ENCODE peak calls at places on chromosome 1, in ten cellular contexts. L is AG10803; J is OCI-LY7; K is tibial artery; G is CD8-positive, alpha-beta T cell; P is dorsolateral prefrontal cortex; O is choroid plexus epithelial cell; T is osteoblast; N is spleen; Z is endothelial cell of umbilical vein. W is an unnamed sample.

GRCh38 chr1:79207786-79208185 is 201.3 kb upstream of the ADGRL4 start:
- DNase-seq in J (no peak), T (no peak), N (no peak), G (no peak), L (no peak), K (no peak), Z (no peak), O (no peak), P (no peak), W (no peak)

GRCh38 chr1:101124405-101124804 is 98.8 kb upstream of the DPH5 start:
- DNase-seq in T (no peak), G (no peak), P (no peak), L (no peak), N (no peak), K (no peak), O (no peak), J (no peak), Z (no peak), W (no peak)

GRCh38 chr1:243646841-243647240 is 203.2 kb downstream of the AKT3 start:
- DNase-seq in N (no peak), G (no peak), O (no peak), P (no peak), T (no peak), K (no peak), Z (no peak), L (no peak), J (no peak), W (no peak)

GRCh38 chr1:93703649-93704048 is 22.0 kb upstream of the BCAR3 start:
- DNase-seq in L (no peak), G (no peak), O (no peak), P (no peak), N (no peak), T (no peak), K (no peak), J (no peak), Z (no peak), W (no peak)

GRCh38 chr1:48114596-48115384 is 107.7 kb upstream of the SLC5A9 start:
- DNase-seq in K (no peak), P (no peak), Z (no peak), T (no peak), N (no peak), O (peak), J (no peak), L (no peak), G (no peak), W (no peak)

GRCh38 chr1:93670141-93670540 is 11.5 kb downstream of the BCAR3 start:
- DNase-seq in Z (peak), J (no peak), T (peak), O (peak), K (no peak), P (no peak), G (no peak), L (peak), N (no peak), W (peak)

GRCh38 chr1:156995412-156995811 is 50.1 kb downstream of the ARHGEF11 start:
- DNase-seq in K (no peak), O (no peak), G (no peak), L (no peak), Z (no peak), J (no peak), N (no peak), P (no peak), T (no peak), W (no peak)

GRCh38 chr1:58823481-58824010 is 39.7 kb upstream of the JUN start:
- DNase-seq in K (no peak), L (peak), Z (peak), G (no peak), J (no peak), N (no peak), O (peak), P (no peak), T (peak), W (peak)

GRCh38 chr1:161115132-161115711 is 2.6 kb downstream of the PFDN2 start:
- DNase-seq in L (peak), O (peak), K (no peak), Z (peak), G (no peak), P (no peak), T (no peak), J (no peak), N (no peak), W (peak)

GRCh38 chr1:218344814-218345672 is at the start of gene TGFB2:
- DNase-seq in O (peak), T (no peak), K (peak), N (no peak), G (no peak), J (no peak), Z (peak), P (no peak), L (peak), W (peak)

GRCh38 chr1:228394571-228395394 is 11.9 kb downstream of the TRIM11 start:
- DNase-seq in T (peak), K (peak), J (no peak), Z (no peak), N (peak), O (no peak), L (no peak), P (peak), G (no peak), W (no peak)

GRCh38 chr1:21590116-21590905 is 78.8 kb downstream of the RAP1GAP start:
- DNase-seq in T (peak), J (no peak), G (no peak), L (no peak), P (no peak), Z (no peak), K (no peak), O (no peak), N (no peak), W (no peak)

GRCh38 chr1:147853391-147853790 is 49.2 kb upstream of the GJA8 start:
- DNase-seq in O (peak), N (no peak), T (no peak), K (no peak), G (no peak), L (peak), J (no peak), P (no peak), Z (peak), W (peak)

GRCh38 chr1:41343790-41344679 is 17.2 kb upstream of the FOXO6 start:
- DNase-seq in T (no peak), G (no peak), N (peak), P (no peak), K (peak), Z (no peak), J (no peak), L (no peak), O (no peak), W (no peak)

GRCh38 chr1:156498447-156499193 is 2.0 kb downstream of the MEF2D start:
- DNase-seq in L (peak), P (no peak), K (peak), O (peak), N (peak), G (no peak), Z (peak), T (peak), J (peak), W (peak)

GRCh38 chr1:87410771-87411170 is 82.1 kb downstream of the LMO4 start:
- DNase-seq in Z (no peak), G (no peak), L (peak), K (no peak), N (no peak), T (no peak), J (no peak), O (no peak), P (peak), W (no peak)

GRCh38 chr1:99652881-99653281 is 7.0 kb downstream of the PALMD start:
- DNase-seq in O (no peak), P (no peak), T (no peak), J (no peak), Z (peak), N (no peak), K (no peak), L (peak), G (no peak), W (peak)

GRCh38 chr1:215106067-215106466 is 23.5 kb downstream of the KCNK2 start:
- DNase-seq in K (no peak), T (no peak), Z (no peak), O (no peak), L (no peak), P (no peak), G (no peak), J (no peak), N (no peak), W (no peak)

GRCh38 chr1:201539561-201540404 is 856 bp downstream of the NAV1 start:
- DNase-seq in P (peak), O (no peak), Z (peak), K (peak), G (no peak), N (no peak), T (peak), L (peak), J (no peak), W (peak)

GRCh38 chr1:227898502-227899140 is 49.1 kb downstream of the WNT9A start:
- DNase-seq in G (peak), N (peak), L (no peak), O (no peak), P (peak), T (no peak), J (no peak), Z (no peak), K (peak), W (no peak)

GRCh38 chr1:156797212-156797871 is 19.3 kb downstream of the SH2D2A start:
- DNase-seq in L (peak), O (peak), G (peak), K (no peak), N (no peak), Z (peak), T (no peak), P (no peak), J (peak), W (peak)

GRCh38 chr1:88891318-88892145 is at the start of gene GTF2B:
- DNase-seq in Z (peak), N (peak), P (peak), K (peak), J (peak), T (peak), G (peak), O (peak), L (peak), W (peak)

GRCh38 chr1:173208868-173209267 is 1.7 kb upstream of the TNFSF4 start:
- DNase-seq in Z (no peak), L (no peak), J (no peak), K (no peak), G (no peak), N (no peak), T (no peak), O (no peak), P (no peak), W (no peak)

GRCh38 chr1:173212952-173213491 is 5.9 kb upstream of the TNFSF4 start:
- DNase-seq in O (no peak), K (no peak), L (no peak), N (no peak), Z (no peak), J (no peak), T (no peak), G (no peak), P (no peak), W (no peak)

GRCh38 chr1:173210716-173211231 is 3.6 kb upstream of the TNFSF4 start:
- DNase-seq in L (no peak), N (no peak), T (no peak), J (no peak), K (no peak), P (no peak), Z (no peak), G (no peak), O (no peak), W (no peak)

GRCh38 chr1:173210273-173210672 is 3.1 kb upstream of the TNFSF4 start:
- DNase-seq in O (no peak), Z (no peak), K (no peak), N (no peak), L (no peak), P (no peak), T (no peak), G (no peak), J (no peak), W (no peak)

GRCh38 chr1:173213665-173214064 is 6.5 kb upstream of the TNFSF4 start:
- DNase-seq in N (no peak), Z (no peak), P (no peak), L (no peak), J (peak), O (no peak), K (no peak), G (no peak), T (no peak), W (no peak)
- H3K4me3 ChIP-seq in N (no peak), Z (no peak), P (no peak), L (no peak), J (no peak), O (no peak), K (no peak), G (no peak), T (no peak), W (no peak)

GRCh38 chr1:30715216-30715615 is 8.2 kb downstream of the MATN1 start:
- DNase-seq in P (no peak), T (peak), G (peak), L (no peak), N (no peak), J (no peak), Z (no peak), K (no peak), O (no peak), W (no peak)
- TF ChIP-seq CTCF in P (no peak), T (peak), G (peak), L (peak), N (peak), J (peak), Z (peak), K (no peak), O (peak), W (peak)

DNA sequence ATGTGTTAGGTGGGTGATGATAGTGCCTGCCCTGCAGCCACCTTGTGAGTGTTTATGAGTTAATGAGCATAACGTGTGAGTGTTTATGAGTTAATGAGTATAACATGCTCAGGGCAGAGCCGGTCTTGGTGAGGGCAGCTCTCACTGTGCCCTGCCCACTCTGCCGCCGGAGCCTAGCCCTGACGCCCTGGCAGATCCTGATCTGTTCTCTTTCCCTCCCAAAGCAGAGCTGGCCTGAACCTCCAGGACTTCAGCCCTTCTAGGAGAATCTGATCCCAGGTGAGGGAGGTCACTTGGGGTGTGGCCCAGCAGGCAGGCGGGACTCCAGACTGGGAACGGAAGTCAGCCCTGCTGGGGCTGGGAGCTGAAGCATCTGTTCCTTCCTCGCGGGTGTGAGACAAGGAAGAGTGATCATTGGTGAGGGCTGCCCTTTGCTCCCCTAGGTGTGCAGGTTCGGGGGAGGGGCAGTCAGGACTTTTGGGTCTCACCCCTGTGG is 5.7 kb downstream of the FBLIM1 start:
- DNase-seq in G (no peak), K (no peak), N (no peak), P (no peak), Z (no peak), L (no peak), J (no peak), T (peak), O (no peak), W (no peak)
- H3K4me3 ChIP-seq in G (no peak), K (peak), N (no peak), P (no peak), Z (no peak), L (no peak), J (no peak), T (no peak), O (no peak), W (no peak)

GRCh38 chr1:23838401-23838866 is 13.2 kb upstream of the HMGCL start:
- DNase-seq in K (peak), Z (peak), O (peak), N (peak), G (peak), T (peak), P (no peak), L (peak), J (peak), W (peak)
- TF ChIP-seq CTCF in K (no peak), Z (no peak), O (no peak), N (no peak), G (no peak), T (no peak), P (no peak), L (no peak), J (no peak), W (no peak)

GRCh38 chr1:14924012-14924452 is 229.5 kb upstream of the TMEM51 start:
- DNase-seq in O (peak), N (peak), P (peak), G (peak), J (peak), T (peak), K (peak), L (peak), Z (peak), W (peak)
- H3K4me3 ChIP-seq in O (peak), N (no peak), P (peak), G (no peak), J (peak), T (peak), K (peak), L (peak), Z (no peak), W (no peak)

GRCh38 chr1:185044981-185045792 is at the start of gene RNF2:
- DNase-seq in P (peak), O (peak), T (peak), G (peak), N (peak), K (peak), J (peak), L (peak), Z (peak), W (peak)
- TF ChIP-seq CTCF in P (peak), O (no peak), T (no peak), G (no peak), N (peak), K (no peak), J (no peak), L (no peak), Z (no peak), W (no peak)

W was measured in fibroblast of pulmonary artery.